ENCODE peak calls at places on chromosomes 11 and 22, in six cellular contexts. G, Z, C, Y, E and D are unnamed samples.

GRCh38 chr22:49963647-49964026 is 3.1 kb downstream of the PIM3 start:
- DNase-seq in G (peak; percentile 43), Z (no peak), C (peak; percentile 47), Y (peak; percentile 15), E (no peak), D (no peak)

GRCh38 chr22:49789289-49790141 is 38.2 kb downstream of the BRD1 start:
- DNase-seq in G (peak; percentile 31), Z (no peak), Y (peak; percentile 65), E (no peak), C (no peak), D (no peak)

GRCh38 chr11:36354221-36355003 is 58.3 kb downstream of the PRR5L start:
- DNase-seq in C (no peak), Y (no peak), Z (no peak), G (no peak), E (no peak), D (no peak)

GRCh38 chr11:12860827-12861226 is 148.3 kb upstream of the RASSF10 start:
- DNase-seq in Y (no peak), Z (no peak), C (no peak), E (no peak), G (no peak), D (no peak)

GRCh38 chr11:473975-474785 is 24.1 kb downstream of the PTDSS2 start:
- DNase-seq in G (no peak), E (no peak), Z (no peak), Y (no peak), C (no peak), D (no peak)

GRCh38 chr22:31857247-31857646 is 87.1 kb upstream of the YWHAH start:
- DNase-seq in E (no peak), G (no peak), Z (peak; percentile 88), Y (no peak), C (no peak), D (no peak)

GRCh38 chr22:26893034-26893710 is 235.8 kb downstream of the MIAT start:
- DNase-seq in C (no peak), G (no peak), Y (no peak), E (no peak), Z (peak; percentile 20), D (no peak)

GRCh38 chr11:30000986-30001385 is 15.8 kb downstream of the KCNA4 start:
- DNase-seq in G (no peak), C (no peak), E (no peak), Z (no peak), Y (no peak), D (no peak)

GRCh38 chr22:24417901-24418641 is 9.3 kb upstream of the ADORA2A start:
- DNase-seq in Y (no peak), E (no peak), G (no peak), C (no peak), Z (no peak), D (no peak)

GRCh38 chr11:97158256-97158655 is 768.4 kb downstream of the JRKL start:
- DNase-seq in G (no peak), E (no peak), Y (no peak), Z (no peak), C (no peak), D (no peak)

GRCh38 chr11:88501535-88501934 is 164.0 kb upstream of the CTSC start:
- DNase-seq in E (no peak), C (no peak), Y (no peak), Z (no peak), G (no peak), D (no peak)

GRCh38 chr11:87779276-87780067 is 395.8 kb downstream of the RAB38 start:
- DNase-seq in E (no peak), Y (no peak), G (no peak), Z (no peak), C (no peak), D (no peak)

GRCh38 chr11:27213232-27213660 is 149.8 kb downstream of the CCDC34 start:
- DNase-seq in C (no peak), E (peak; percentile 48), G (no peak), Y (no peak), Z (peak; percentile 52), D (no peak)

DNA sequence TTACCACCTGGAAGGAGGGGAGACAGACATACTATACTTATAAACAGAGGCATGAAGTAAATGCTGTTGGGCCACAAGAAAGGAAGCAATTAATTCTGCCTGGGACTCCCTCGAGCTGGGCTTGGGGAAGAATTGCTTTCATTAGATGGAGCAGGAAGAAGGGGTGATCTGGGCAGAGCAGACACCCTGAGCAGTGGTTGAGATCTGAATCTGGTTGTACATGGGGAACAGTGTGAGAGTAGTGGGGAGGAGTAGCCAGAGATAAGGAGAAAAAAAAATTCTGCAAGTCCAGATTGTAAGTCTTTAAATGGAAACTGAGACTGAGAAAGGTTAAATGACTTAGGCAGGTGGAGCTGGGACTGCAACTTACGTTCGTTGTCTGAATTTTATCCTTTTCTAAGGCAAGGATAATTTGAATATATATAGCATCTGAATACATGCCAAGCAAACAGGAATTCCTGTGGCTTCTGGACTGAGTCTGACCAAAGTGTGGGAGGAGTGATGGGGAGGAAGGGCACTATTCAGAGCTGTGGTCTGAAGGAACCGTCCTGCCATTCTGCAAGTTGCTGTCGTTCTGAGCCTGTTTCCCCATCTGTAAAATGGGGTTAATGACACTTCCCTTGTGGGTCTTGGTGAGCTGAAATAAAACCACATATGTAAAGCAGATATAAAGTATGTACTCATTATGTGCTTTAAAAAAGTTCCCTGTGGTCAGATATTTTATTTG is 7.9 kb downstream of the NCAM1 start:
- DNase-seq in C (no peak), E (no peak), Z (no peak), G (no peak), Y (no peak), D (no peak)
- H3K36me3 ChIP-seq in C (no peaks in the 10 kb centered on the region), E (no peaks in the 10 kb centered on the region), Z (no peaks in the 10 kb centered on the region), G (no peaks in the 10 kb centered on the region), Y (no peaks in the 10 kb centered on the region), D (no peaks in the 10 kb centered on the region)

GRCh38 chr22:46433318-46433717 is 97.8 kb downstream of the TRMU start:
- DNase-seq in Z (no peak), E (no peak), Y (no peak), G (no peak), C (no peak), D (no peak)
- H3K27ac ChIP-seq in Z (no peak overlapping the region), E (no peak overlapping the region), Y (no peak overlapping the region), G (no peak overlapping the region), C (peak overlapping the region; percentile 52), D (no peak overlapping the region)

GRCh38 chr11:117633976-117634755 is 162.8 kb downstream of the DSCAML1 start:
- DNase-seq in C (no peak), Y (no peak), Z (no peak), E (no peak), G (no peak), D (no peak)
- H3K36me3 ChIP-seq in C (no peaks in the 10 kb centered on the region), Y (no peaks in the 10 kb centered on the region), Z (no peaks in the 10 kb centered on the region), E (no peaks in the 10 kb centered on the region), G (no peaks in the 10 kb centered on the region), D (no peaks in the 10 kb centered on the region)

GRCh38 chr11:18615628-18616392 is 16.2 kb downstream of the MISFA start:
- DNase-seq in C (no peak), E (no peak), Y (no peak), G (no peak), Z (no peak), D (no peak)

GRCh38 chr11:18618341-18619025 is 15.7 kb downstream of the SPTY2D1 start:
- DNase-seq in C (no peak), Z (no peak), E (peak; percentile 34), G (no peak), Y (no peak), D (no peak)

GRCh38 chr11:18614667-18615066 is 15.1 kb downstream of the MISFA start:
- DNase-seq in Z (no peak), G (no peak), C (no peak), Y (no peak), E (no peak), D (no peak)

GRCh38 chr11:18612394-18612793 is 12.8 kb downstream of the MISFA start:
- DNase-seq in G (no peak), C (no peak), Z (no peak), E (no peak), Y (no peak), D (no peak)

DNA sequence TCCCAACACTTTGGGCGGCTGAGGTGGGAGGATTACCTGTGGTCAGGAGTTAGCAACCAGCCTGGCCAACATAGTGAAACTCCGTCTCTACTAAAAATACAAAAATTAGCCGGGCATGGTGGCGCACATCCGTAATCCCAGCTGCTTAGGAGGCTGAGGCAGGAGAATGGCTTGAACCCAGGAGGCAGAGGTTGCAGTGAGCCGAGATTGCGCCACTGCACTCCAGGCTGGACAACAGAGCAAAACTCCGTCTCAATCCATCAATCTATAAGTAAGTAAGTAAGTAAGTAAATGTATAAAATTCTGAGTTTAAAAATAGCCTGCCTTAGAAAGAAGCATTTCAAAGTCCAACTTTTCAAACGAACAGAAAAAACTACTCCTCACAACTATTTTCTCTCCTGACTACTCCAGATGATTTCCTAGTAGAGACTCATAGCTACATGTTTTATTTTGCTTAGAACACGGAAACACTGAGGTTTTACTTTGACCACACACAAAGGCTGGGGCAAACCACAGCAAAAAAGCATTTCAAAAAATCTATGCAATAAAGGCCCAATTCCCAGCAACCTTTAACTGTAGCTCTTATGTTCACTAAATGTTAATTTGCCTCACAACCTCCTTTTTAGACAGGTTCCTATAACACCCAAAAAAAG is 16.3 kb downstream of the SPTY2D1 start:
- DNase-seq in Z (no peak), Y (no peak), E (peak; percentile 3), C (no peak), G (no peak), D (peak; percentile 46)
- H3K27ac ChIP-seq in Z (no peak overlapping the region), Y (peak overlapping the region; percentile 66), E (no peak overlapping the region), C (no peak overlapping the region), G (peak overlapping the region; percentile 53), D (no peak overlapping the region)

GRCh38 chr22:46335201-46336118 is at the start of gene TRMU:
- DNase-seq in G (peak; percentile 88), C (peak; percentile 65), E (peak; percentile 84), Y (peak; percentile 90), Z (peak; percentile 95), D (peak; percentile 79)
- H3K36me3 ChIP-seq in G (peaks cover 14% of the 10 kb centered on the region), C (peaks cover 5% of the 10 kb centered on the region), E (peaks cover 18% of the 10 kb centered on the region), Y (peaks cover 30% of the 10 kb centered on the region), Z (no peaks in the 10 kb centered on the region), D (peaks cover 7% of the 10 kb centered on the region)

GRCh38 chr22:42316988-42317387 is 46.5 kb upstream of the TCF20 start:
- DNase-seq in G (peak; percentile 86), E (no peak), C (peak; percentile 51), Y (peak; percentile 31), Z (no peak), D (peak; percentile 84)
- H3K27ac ChIP-seq in G (peak overlapping the region; percentile 82), E (no peak overlapping the region), C (peak overlapping the region; percentile 24), Y (no peak overlapping the region), Z (no peak overlapping the region), D (peak overlapping the region; percentile 55)

GRCh38 chr22:40403141-40403540 is 32.7 kb downstream of the SGSM3 start:
- DNase-seq in G (no peak), C (no peak), Z (no peak), Y (no peak), E (no peak), D (no peak)
- H3K36me3 ChIP-seq in G (peaks cover 36% of the 10 kb centered on the region), C (peaks cover 6% of the 10 kb centered on the region), Z (no peaks in the 10 kb centered on the region), Y (peaks cover 59% of the 10 kb centered on the region), E (peaks cover 40% of the 10 kb centered on the region), D (peaks cover 15% of the 10 kb centered on the region)

GRCh38 chr11:74019104-74019738 is 10.3 kb upstream of the UCP3 start:
- DNase-seq in Y (no peak), E (no peak), Z (no peak), G (no peak), C (no peak), D (peak; percentile 84)
- H3K27ac ChIP-seq in Y (peak overlapping the region; percentile 90), E (no peak overlapping the region), Z (no peak overlapping the region), G (peak overlapping the region; percentile 88), C (no peak overlapping the region), D (peak overlapping the region; percentile 94)